ENCODE peak calls at places on chromosomes 3 and 15, in ten cellular contexts. J, B, N, R, C, F, L, G, W and H are unnamed samples.

GRCh38 chr3:56795807-56796185 is 6.0 kb downstream of the ARHGEF3 start:
- DNase-seq in B (no peak), F (no peak), L (no peak), N (no peak), W (no peak), J (no peak), G (no peak), C (peak), R (no peak), H (no peak)

GRCh38 chr3:141243295-141243707 is 11.7 kb downstream of the PXYLP1 start:
- DNase-seq in C (no peak), J (no peak), B (no peak), G (no peak), N (no peak), L (no peak), R (no peak), F (no peak), W (no peak), H (no peak)

GRCh38 chr3:50573566-50574279 is 4.4 kb downstream of the HEMK1 start:
- DNase-seq in W (no peak), F (no peak), R (no peak), B (no peak), N (no peak), J (no peak), L (no peak), C (no peak), G (no peak), H (no peak)

GRCh38 chr3:186381424-186382216 is 19.6 kb upstream of the DGKG start:
- DNase-seq in R (no peak), G (no peak), F (peak), J (no peak), C (no peak), N (no peak), W (no peak), L (no peak), B (peak), H (no peak)

GRCh38 chr15:37102315-37103021 is 2.1 kb upstream of the MEIS2 start:
- DNase-seq in J (no peak), C (no peak), G (no peak), R (no peak), L (peak), W (no peak), F (no peak), B (no peak), N (peak), H (no peak)

GRCh38 chr3:172595648-172596393 is 72.6 kb upstream of the TNFSF10 start:
- DNase-seq in G (peak), C (peak), W (no peak), F (peak), R (no peak), J (peak), N (no peak), L (peak), B (no peak), H (peak)

GRCh38 chr3:122314467-122314866 is 10.6 kb upstream of the CSTA start:
- DNase-seq in L (no peak), F (no peak), G (no peak), R (no peak), B (no peak), N (no peak), J (no peak), C (no peak), W (no peak), H (no peak)

GRCh38 chr3:7876741-7877297 is 624.8 kb upstream of the LMCD1 start:
- DNase-seq in L (no peak), F (peak), B (no peak), C (no peak), R (no peak), G (no peak), J (no peak), N (no peak), W (no peak), H (no peak)

GRCh38 chr3:2856062-2856792 is 253.9 kb downstream of the IL5RA start:
- DNase-seq in N (peak), L (no peak), W (no peak), J (no peak), R (no peak), C (no peak), F (no peak), B (no peak), G (no peak), H (peak)

GRCh38 chr3:150314248-150315027 is 93.7 kb upstream of the TSC22D2 start:
- DNase-seq in W (no peak), B (peak), J (no peak), C (no peak), G (no peak), R (peak), N (no peak), F (no peak), L (no peak), H (no peak)

GRCh38 chr3:143975549-143976152 is 4.0 kb downstream of the DIPK2A start:
- DNase-seq in B (peak), L (peak), F (peak), W (no peak), J (peak), N (no peak), G (peak), R (no peak), C (peak), H (peak)

GRCh38 chr15:67146875-67147381 is 81.5 kb downstream of the SMAD3 start:
- DNase-seq in R (peak), C (peak), W (no peak), B (no peak), G (no peak), J (no peak), L (no peak), F (no peak), N (no peak), H (no peak)